ENCODE peak calls at places on chromosome 17, in seven cellular contexts. N, K, Y, Z, W, U and D are unnamed samples. For H3K36me3 and H3K27me3, the result is how much of the 10 kb centered on the place peaks cover.

GRCh38 chr17:12867726-12868125 is 78.4 kb downstream of the ARHGAP44 start:
- DNase-seq in N (no peak), Y (peak), Z (no peak), W (no peak), K (no peak), U (no peak), D (no peak)

GRCh38 chr17:61862105-61862574 is 1.2 kb downstream of the BRIP1 start:
- DNase-seq in W (no peak), Z (no peak), N (no peak), U (no peak), Y (no peak), K (peak), D (no peak)

GRCh38 chr17:64203630-64204029 is 59.4 kb downstream of the TEX2 start:
- DNase-seq in N (no peak), K (no peak), Y (no peak), Z (no peak), U (no peak), W (no peak), D (no peak)

GRCh38 chr17:73089918-73090317 is 2.6 kb downstream of the SLC39A11 start:
- DNase-seq in Y (no peak), U (no peak), W (no peak), Z (no peak), K (no peak), N (no peak), D (no peak)

GRCh38 chr17:70105154-70105553 is 30.1 kb downstream of the KCNJ16 start:
- DNase-seq in N (no peak), U (no peak), Z (no peak), Y (no peak), W (no peak), K (no peak), D (no peak)

GRCh38 chr17:63478814-63479494 is 2.1 kb downstream of the ACE start:
- DNase-seq in N (peak), U (peak), Y (peak), K (peak), Z (peak), W (peak), D (peak)

GRCh38 chr17:40564883-40565744 is at the start of gene CCR7:
- DNase-seq in W (no peak), U (peak), N (no peak), Y (peak), Z (no peak), K (no peak), D (no peak)

GRCh38 chr17:18040287-18040858 is 1.2 kb downstream of the GID4 start:
- DNase-seq in Z (no peak), W (no peak), U (no peak), Y (no peak), N (no peak), K (peak), D (peak)

GRCh38 chr17:73371846-73372245 is 60.0 kb upstream of the CDC42EP4 start:
- DNase-seq in N (no peak), U (no peak), Z (no peak), W (no peak), Y (no peak), K (no peak), D (no peak)

GRCh38 chr17:7851438-7852261 is 3.2 kb upstream of the TMEM88 start:
- DNase-seq in Z (peak), Y (peak), N (peak), W (peak), U (peak), K (peak), D (peak)

GRCh38 chr17:7852262-7852670 is 2.6 kb upstream of the TMEM88 start:
- DNase-seq in Z (peak), K (no peak), U (no peak), W (no peak), N (peak), Y (no peak), D (peak)

GRCh38 chr17:7853693-7854043 is 1.2 kb upstream of the TMEM88 start:
- DNase-seq in Y (no peak), W (no peak), Z (no peak), U (no peak), K (no peak), N (no peak), D (peak)

GRCh38 chr17:7854078-7854777 is 638 bp upstream of the TMEM88 start:
- DNase-seq in Z (peak), W (no peak), K (no peak), Y (no peak), N (peak), U (no peak), D (peak)

GRCh38 chr17:7852919-7853692 is 1.8 kb upstream of the TMEM88 start:
- DNase-seq in W (no peak), N (no peak), U (no peak), Y (no peak), K (no peak), Z (peak), D (peak)
- H3K4me3 ChIP-seq in W (no peak), N (peak), U (no peak), Y (no peak), K (no peak), Z (peak), D (peak)

GRCh38 chr17:30838187-30838807 is 6.5 kb downstream of the ATAD5 start:
- DNase-seq in K (no peak), Z (no peak), Y (no peak), N (no peak), U (no peak), W (no peak), D (no peak)
- H3K36me3 ChIP-seq in K (under half), Z (under half), Y (under half), N (under half), U (under half), W (under half), D (under half)

DNA sequence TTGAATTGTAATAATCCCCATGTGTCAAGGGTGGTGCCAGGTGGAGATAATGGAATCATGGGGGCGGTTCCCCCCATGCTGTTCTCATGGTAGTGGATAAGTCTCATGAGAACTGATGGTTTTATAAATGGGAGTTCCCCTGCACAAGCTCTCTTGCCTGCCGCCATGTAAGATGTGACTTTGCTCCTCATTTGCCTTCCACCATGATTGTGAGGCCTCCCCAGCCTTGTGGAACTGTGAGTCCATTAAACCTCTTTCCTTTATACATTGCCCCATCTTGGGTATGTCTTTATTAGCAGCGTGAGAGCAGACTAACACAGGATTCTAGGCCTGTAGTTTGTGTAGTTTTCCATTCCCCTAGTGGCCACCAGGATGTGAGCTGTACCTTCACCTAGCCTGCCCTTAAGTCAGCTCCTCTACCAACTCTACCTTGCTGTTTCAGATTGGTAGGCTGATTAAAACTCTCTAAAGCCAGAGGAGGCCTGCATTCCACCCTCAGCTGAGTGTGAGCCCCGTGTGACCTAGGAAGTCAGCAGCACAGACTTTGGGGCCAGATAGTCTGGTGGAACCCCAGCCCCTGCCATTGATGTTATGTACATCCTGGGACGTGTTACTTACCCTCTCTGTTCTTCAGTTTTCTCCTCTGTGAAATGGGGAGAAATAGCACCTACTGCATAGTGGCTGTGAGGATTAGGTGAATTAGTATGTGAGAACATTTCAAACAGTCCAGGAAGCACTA is 252.4 kb upstream of the CACNG5 start:
- DNase-seq in W (no peak), Z (no peak), N (no peak), U (no peak), K (no peak), Y (no peak), D (no peak)
- H3K27me3 ChIP-seq in W (under half), Z (under half), N (under half), U (under half), K (under half), Y (under half), D (under half)

DNA sequence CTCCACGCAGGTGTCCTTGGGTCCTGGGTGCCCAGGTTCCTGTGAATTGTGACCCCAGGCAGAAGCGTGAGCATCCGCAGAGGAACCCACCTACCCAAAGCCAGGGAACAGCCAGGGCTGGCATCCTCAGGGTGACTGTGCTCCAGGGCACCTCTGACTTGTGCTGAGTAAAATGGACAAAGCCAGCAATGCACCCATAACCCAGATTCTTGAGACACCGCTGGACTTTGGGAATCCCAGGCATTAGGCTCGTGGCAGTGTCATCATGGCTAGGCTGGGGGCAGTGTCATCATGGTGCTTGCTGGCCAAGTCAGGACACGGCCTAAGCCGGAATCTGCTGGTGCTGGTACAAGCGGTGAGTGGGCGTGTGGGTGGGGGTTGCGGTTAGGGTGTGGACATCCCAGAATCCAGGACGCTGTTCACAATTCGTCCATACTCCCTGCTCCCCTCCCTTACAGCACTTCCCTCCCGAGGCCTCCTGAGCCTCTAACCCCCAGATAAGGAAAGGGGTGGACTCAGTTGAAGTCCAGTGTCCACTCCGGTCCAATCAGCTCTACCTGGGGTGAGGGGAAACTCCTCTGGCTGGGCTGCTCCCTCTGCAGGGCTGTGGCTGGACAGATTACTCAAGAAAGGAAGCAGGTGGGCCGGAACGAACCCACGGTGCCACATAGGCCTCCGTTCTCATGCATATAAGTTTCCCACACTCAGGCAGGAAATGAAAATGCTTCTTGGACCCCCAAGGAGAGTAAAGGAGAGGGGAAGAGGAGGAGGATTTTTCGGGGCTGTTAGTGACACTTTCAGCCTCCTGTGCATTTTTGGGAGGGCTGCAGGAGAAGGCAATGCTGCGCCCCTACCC is 138.9 kb downstream of the SEC14L1 start:
- DNase-seq in Z (no peak), Y (no peak), W (no peak), U (no peak), K (no peak), N (no peak), D (peak)
- H3K4me3 ChIP-seq in Z (no peak), Y (no peak), W (no peak), U (no peak), K (no peak), N (no peak), D (no peak)

GRCh38 chr17:44934745-44935105 is 12.8 kb downstream of the KIF18B start:
- DNase-seq in Z (no peak), W (no peak), N (no peak), K (no peak), U (no peak), Y (no peak), D (peak)
- H3K36me3 ChIP-seq in Z (under half), W (half or more), N (under half), K (under half), U (under half), Y (under half), D (under half)

GRCh38 chr17:74733365-74734122 is 3.5 kb upstream of the RAB37 start:
- DNase-seq in U (peak), K (no peak), W (no peak), N (no peak), Z (no peak), Y (no peak), D (no peak)

GRCh38 chr17:74731347-74731605 is 5.8 kb upstream of the RAB37 start:
- DNase-seq in N (no peak), Y (no peak), K (no peak), Z (no peak), W (no peak), U (no peak), D (no peak)

GRCh38 chr17:74734256-74734655 is 2.8 kb upstream of the RAB37 start:
- DNase-seq in W (no peak), Y (no peak), U (no peak), N (no peak), K (no peak), Z (no peak), D (no peak)

GRCh38 chr17:74730491-74731346 is 6.3 kb upstream of the RAB37 start:
- DNase-seq in U (peak), N (no peak), K (no peak), Z (no peak), W (no peak), Y (no peak), D (no peak)

GRCh38 chr17:74732042-74732846 is 4.8 kb upstream of the RAB37 start:
- DNase-seq in W (no peak), Y (no peak), Z (no peak), U (no peak), N (no peak), K (no peak), D (no peak)
- H3K27me3 ChIP-seq in W (under half), Y (under half), Z (under half), U (under half), N (under half), K (under half), D (under half)

GRCh38 chr17:2975469-2975958 is 87.9 kb downstream of the OR1D5 start:
- DNase-seq in K (no peak), Z (no peak), W (peak), Y (no peak), U (no peak), N (no peak), D (no peak)
- H3K4me3 ChIP-seq in K (no peak), Z (no peak), W (peak), Y (no peak), U (no peak), N (peak), D (no peak)